ENCODE peak calls at places on chromosomes 13 and 19, in nine cellular contexts. C, U, I, W, K, A, X, T and S are unnamed samples.

GRCh38 chr19:13463296-13463695 is 43.0 kb downstream of the CACNA1A start:
- DNase-seq in C (no peak), U (no peak), I (peak), W (no peak), K (no peak), A (peak), X (peak), T (peak), S (peak)

GRCh38 chr13:86446311-86446710 is 647.1 kb upstream of the SLITRK6 start:
- DNase-seq in C (no peak), U (no peak), I (no peak), W (no peak), K (no peak), A (no peak), X (no peak), T (peak), S (no peak)

GRCh38 chr19:1407662-1408299 is 395 bp downstream of the DAZAP1 start:
- DNase-seq in C (no peak), U (no peak), I (no peak), W (peak), K (no peak), A (no peak), X (no peak), T (no peak), S (peak)

GRCh38 chr13:53001871-53002270 is 26.7 kb upstream of the OLFM4 start:
- DNase-seq in C (no peak), U (no peak), I (no peak), W (no peak), K (no peak), A (no peak), X (no peak), T (no peak), S (no peak)

GRCh38 chr13:97192166-97192565 is 30.0 kb upstream of the MBNL2 start:
- DNase-seq in C (no peak), U (no peak), I (no peak), W (no peak), K (no peak), A (no peak), X (no peak), T (no peak), S (no peak)

GRCh38 chr13:102812616-102813287 is 13.8 kb downstream of the BIVM start:
- DNase-seq in C (no peak), U (no peak), I (no peak), W (no peak), K (no peak), A (peak), X (no peak), T (no peak), S (peak)

GRCh38 chr13:94607939-94608338 is 6.3 kb downstream of the GPR180 start:
- DNase-seq in C (no peak), U (no peak), I (no peak), W (no peak), K (no peak), A (no peak), X (no peak), T (no peak), S (no peak)

GRCh38 chr13:33545492-33545891 is 259.9 kb upstream of the STARD13 start:
- DNase-seq in C (no peak), U (no peak), I (no peak), W (no peak), K (no peak), A (no peak), X (no peak), T (no peak), S (no peak)

GRCh38 chr13:24788538-24788937 is 24.6 kb downstream of the RNF17 start:
- DNase-seq in C (no peak), U (no peak), I (no peak), W (no peak), K (no peak), A (no peak), X (no peak), T (no peak), S (no peak)

GRCh38 chr19:33431986-33432385 is 58.5 kb downstream of the CEBPG start:
- DNase-seq in C (no peak), U (no peak), I (no peak), W (no peak), K (no peak), A (no peak), X (no peak), T (no peak), S (no peak)

GRCh38 chr13:113123226-113124150 is 889 bp downstream of the F10 start:
- DNase-seq in C (no peak), U (no peak), I (no peak), W (no peak), K (peak), A (no peak), X (no peak), T (peak), S (no peak)

GRCh38 chr13:62684359-62684758 is 1268.7 kb upstream of the PCDH20 start:
- DNase-seq in C (no peak), U (no peak), I (no peak), W (no peak), K (no peak), A (no peak), X (no peak), T (no peak), S (no peak)

GRCh38 chr13:99916366-99917103 is 55.0 kb downstream of the ZIC5 start:
- DNase-seq in C (no peak), U (no peak), I (peak), W (peak), K (peak), A (peak), X (peak), T (peak), S (peak)

GRCh38 chr19:43913383-43913782 is 21.7 kb downstream of the ZNF45 start:
- DNase-seq in C (no peak), U (no peak), I (no peak), W (no peak), K (no peak), A (peak), X (no peak), T (no peak), S (no peak)

GRCh38 chr13:29465741-29466293 is 129.7 kb downstream of the SLC7A1 start:
- DNase-seq in C (no peak), U (no peak), I (no peak), W (no peak), K (peak), A (peak), X (peak), T (no peak), S (no peak)

GRCh38 chr13:113769106-113769505 is 10.1 kb downstream of the TMEM255B start:
- DNase-seq in C (no peak), U (peak), I (no peak), W (no peak), K (no peak), A (no peak), X (no peak), T (peak), S (no peak)

GRCh38 chr19:53432088-53432661 is 391 bp downstream of the ZNF761 start:
- DNase-seq in C (no peak), U (no peak), I (peak), W (no peak), K (no peak), A (peak), X (peak), T (peak), S (peak)

GRCh38 chr13:101065314-101065713 is 351.0 kb downstream of the NALCN start:
- DNase-seq in C (no peak), U (no peak), I (no peak), W (no peak), K (no peak), A (peak), X (no peak), T (no peak), S (no peak)

GRCh38 chr19:11887618-11888531 is at the start of gene ZNF69:
- DNase-seq in C (peak), U (peak), I (peak), W (peak), K (peak), A (peak), X (peak), T (peak), S (peak)

GRCh38 chr19:53538378-53539109 is 599 bp downstream of the ZNF331 start:
- DNase-seq in C (no peak), U (no peak), I (peak), W (no peak), K (no peak), A (no peak), X (no peak), T (peak), S (no peak)

GRCh38 chr13:100534147-100534818 is 54.3 kb downstream of the GGACT start:
- DNase-seq in C (no peak), U (no peak), I (no peak), W (no peak), K (no peak), A (no peak), X (no peak), T (peak), S (no peak)

GRCh38 chr19:33624586-33625153 is 2.9 kb downstream of the CHST8 start:
- DNase-seq in C (no peak), U (no peak), I (no peak), W (no peak), K (no peak), A (no peak), X (no peak), T (no peak), S (no peak)

GRCh38 chr13:20408181-20408580 is 117.5 kb downstream of the CRYL1 start:
- DNase-seq in C (no peak), U (no peak), I (no peak), W (no peak), K (no peak), A (no peak), X (no peak), T (no peak), S (no peak)

GRCh38 chr13:101767096-101767495 is 314.6 kb downstream of the ITGBL1 start:
- DNase-seq in C (no peak), U (no peak), I (no peak), W (no peak), K (no peak), A (no peak), X (no peak), T (no peak), S (no peak)

GRCh38 chr13:29589234-29589633 is 6.3 kb downstream of the SLC7A1 start:
- DNase-seq in C (peak), U (no peak), I (no peak), W (no peak), K (no peak), A (peak), X (no peak), T (no peak), S (no peak)

GRCh38 chr19:30076751-30077670 is 135.0 kb downstream of the URI1 start:
- DNase-seq in C (no peak), U (no peak), I (no peak), W (no peak), K (no peak), A (no peak), X (no peak), T (peak), S (no peak)
- TF ChIP-seq CTCF in C (no peak), U (no peak), I (no peak), W (no peak), K (no peak), A (no peak), X (no peak), T (no peak), S (no peak)

GRCh38 chr19:30695171-30695875 is 323.1 kb downstream of the ZNF536 start:
- DNase-seq in C (no peak), U (no peak), I (no peak), W (no peak), K (no peak), A (no peak), X (no peak), T (peak), S (no peak)
- TF ChIP-seq CTCF in C (no peak), U (no peak), I (no peak), W (no peak), K (no peak), A (no peak), X (no peak), T (peak), S (no peak)

GRCh38 chr13:98879127-98879520 is 98.7 kb downstream of the DOCK9 start:
- DNase-seq in C (no peak), U (no peak), I (no peak), W (no peak), K (no peak), A (no peak), X (no peak), T (no peak), S (no peak)
- TF ChIP-seq CTCF in C (no peak), U (no peak), I (no peak), W (no peak), K (no peak), A (no peak), X (no peak), T (peak), S (no peak)

DNA sequence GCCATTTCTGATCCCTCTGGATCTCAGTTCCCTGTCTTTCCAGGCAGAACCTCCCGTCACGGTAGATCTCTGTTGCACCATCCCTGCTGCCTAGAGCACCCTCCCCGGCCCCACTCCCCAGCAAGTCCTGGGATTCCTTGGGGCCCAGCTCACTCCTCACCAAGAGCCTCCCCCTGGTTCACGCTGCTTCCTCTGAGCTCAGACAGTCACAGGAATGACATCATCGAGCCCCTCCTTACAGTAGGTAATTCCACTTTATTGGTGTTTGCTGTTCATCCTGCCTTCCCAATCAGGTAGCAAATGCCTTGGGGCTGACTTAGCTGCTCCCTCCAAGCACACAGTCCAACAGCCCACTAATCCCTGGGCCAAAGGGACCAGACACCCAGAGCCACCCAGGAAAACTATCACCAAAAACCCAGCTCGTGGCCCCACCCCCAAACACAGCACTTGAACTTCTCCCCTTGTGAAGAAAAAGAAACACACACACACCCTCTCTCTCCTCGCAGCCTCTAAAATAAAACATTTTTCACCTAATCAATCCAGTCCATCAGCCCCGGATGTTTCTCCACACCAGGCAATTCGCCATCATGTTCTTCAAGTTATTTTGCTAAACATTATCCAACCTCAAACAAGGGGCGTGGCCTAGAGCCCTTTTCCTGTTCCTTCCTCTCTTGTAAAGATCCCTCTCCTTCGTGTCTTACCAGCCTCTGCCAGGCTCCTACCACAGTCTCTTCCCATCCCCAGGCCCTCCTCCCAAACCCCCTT is 2.5 kb downstream of the NAPA start:
- DNase-seq in C (peak), U (no peak), I (no peak), W (peak), K (peak), A (peak), X (no peak), T (peak), S (no peak)
- TF ChIP-seq CTCF in C (no peak), U (no peak), I (no peak), W (no peak), K (no peak), A (no peak), X (no peak), T (no peak), S (no peak)

GRCh38 chr13:72698164-72698563 is 29.3 kb downstream of the MZT1 start:
- DNase-seq in C (no peak), U (no peak), I (no peak), W (no peak), K (no peak), A (peak), X (no peak), T (no peak), S (no peak)
- TF ChIP-seq CTCF in C (no peak), U (no peak), I (no peak), W (no peak), K (no peak), A (no peak), X (no peak), T (no peak), S (no peak)

GRCh38 chr13:31409678-31410356 is 210.0 kb downstream of the B3GLCT start:
- DNase-seq in C (no peak), U (no peak), I (no peak), W (peak), K (no peak), A (peak), X (no peak), T (no peak), S (no peak)
- TF ChIP-seq CTCF in C (peak), U (no peak), I (no peak), W (no peak), K (no peak), A (peak), X (no peak), T (peak), S (no peak)

GRCh38 chr19:15897026-15897737 is 692 bp downstream of the CYP4F2 start:
- DNase-seq in C (no peak), U (no peak), I (no peak), W (no peak), K (no peak), A (no peak), X (no peak), T (no peak), S (no peak)

GRCh38 chr19:15905026-15905425 is 7.2 kb upstream of the CYP4F2 start:
- DNase-seq in C (no peak), U (no peak), I (no peak), W (no peak), K (no peak), A (no peak), X (no peak), T (no peak), S (no peak)

GRCh38 chr19:15900504-15900903 is 2.6 kb upstream of the CYP4F2 start:
- DNase-seq in C (no peak), U (no peak), I (no peak), W (no peak), K (no peak), A (no peak), X (no peak), T (no peak), S (no peak)

GRCh38 chr19:15897738-15898276 is at the start of gene CYP4F2:
- DNase-seq in C (no peak), U (no peak), I (no peak), W (peak), K (peak), A (no peak), X (no peak), T (no peak), S (no peak)

GRCh38 chr19:15902254-15902653 is 4.4 kb upstream of the CYP4F2 start:
- DNase-seq in C (no peak), U (no peak), I (no peak), W (no peak), K (no peak), A (no peak), X (no peak), T (no peak), S (no peak)
- TF ChIP-seq CTCF in C (no peak), U (no peak), I (no peak), W (no peak), K (no peak), A (no peak), X (no peak), T (no peak), S (no peak)

DNA sequence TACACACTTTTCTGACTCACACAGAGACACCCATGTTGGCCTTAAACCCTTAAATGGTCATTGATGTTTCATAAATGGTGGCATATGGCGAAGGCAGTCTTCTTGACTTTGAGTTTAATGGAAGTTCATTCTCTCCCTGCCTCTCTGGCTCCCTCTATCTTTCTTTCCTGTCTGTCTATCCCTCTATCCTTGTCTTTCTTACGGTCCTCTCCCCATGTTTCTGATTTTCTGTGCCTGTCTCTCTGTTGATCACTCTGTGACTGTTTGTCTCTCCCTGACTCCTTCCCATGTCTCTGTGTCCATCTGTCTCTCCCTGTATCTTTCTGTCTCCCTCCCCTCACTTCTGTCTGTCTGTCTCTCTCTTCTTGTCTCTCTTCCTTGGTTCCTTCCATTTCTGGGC is 43.2 kb upstream of the SHKBP1 start:
- DNase-seq in C (no peak), U (no peak), I (no peak), W (no peak), K (no peak), A (no peak), X (no peak), T (no peak), S (no peak)
- TF ChIP-seq CTCF in C (peak), U (no peak), I (no peak), W (no peak), K (peak), A (peak), X (no peak), T (peak), S (no peak)

GRCh38 chr19:17834350-17835181 is 13.2 kb downstream of the JAK3 start:
- DNase-seq in C (no peak), U (no peak), I (no peak), W (no peak), K (no peak), A (no peak), X (no peak), T (peak), S (no peak)
- TF ChIP-seq CTCF in C (peak), U (no peak), I (no peak), W (no peak), K (no peak), A (no peak), X (no peak), T (peak), S (no peak)